ENCODE peak calls at places on chromosomes 16 and 17, in five cellular contexts. D, A, F, P and S are unnamed samples.

GRCh38 chr16:88390265-88390664 is 7.5 kb downstream of the ZNF469 start:
- DNase-seq in F (no peak), A (no peak), D (no peak), P (no peak), S (no peak)

GRCh38 chr16:2019919-2020831 is 590 bp downstream of the NPW start:
- DNase-seq in D (peak; percentile 70), F (peak; percentile 20), P (no peak), A (no peak), S (peak; percentile 19)

GRCh38 chr17:69733171-69734014 is 318.9 kb downstream of the MAP2K6 start:
- DNase-seq in P (no peak), D (no peak), A (peak; percentile 86), F (peak; percentile 84), S (peak; percentile 93)

GRCh38 chr17:15981208-15981607 is 18.3 kb downstream of the ZSWIM7 start:
- DNase-seq in D (no peak), A (no peak), F (no peak), P (no peak), S (peak; percentile 42)

GRCh38 chr17:51045616-51046526 is 74.8 kb downstream of the SPAG9 start:
- DNase-seq in P (peak; percentile 54), D (peak; percentile 61), F (no peak), A (peak; percentile 73), S (peak; percentile 35)

GRCh38 chr16:60091076-60091475 is 1357.0 kb upstream of the GOT2 start:
- DNase-seq in D (no peak), A (no peak), P (no peak), F (no peak), S (no peak)

GRCh38 chr16:180921-181667 is 835 bp downstream of the HBQ1 start:
- DNase-seq in F (peak; percentile 51), D (peak; percentile 93), A (peak; percentile 52), P (peak; percentile 80), S (peak; percentile 57)

GRCh38 chr17:17724991-17725852 is 44.0 kb downstream of the RAI1 start:
- DNase-seq in F (peak; percentile 86), P (peak; percentile 77), D (peak; percentile 84), A (no peak), S (no peak)

GRCh38 chr17:75693500-75694481 is 26.7 kb downstream of the SAP30BP start:
- DNase-seq in D (peak; percentile 71), A (peak; percentile 94), P (peak; percentile 33), F (peak; percentile 88), S (peak; percentile 93)

GRCh38 chr16:67713647-67714273 is 5.4 kb downstream of the GFOD2 start:
- DNase-seq in F (no peak), D (no peak), A (no peak), P (no peak), S (no peak)

GRCh38 chr17:40061532-40062038 is 1.2 kb upstream of the THRA start:
- DNase-seq in D (no peak), A (no peak), P (no peak), F (no peak), S (no peak)

GRCh38 chr16:52463904-52464303 is 83.0 kb downstream of the TOX3 start:
- DNase-seq in P (no peak), D (no peak), F (no peak), A (no peak), S (no peak)

GRCh38 chr17:14201595-14201994 is 35.1 kb downstream of the CDRT15 start:
- DNase-seq in D (no peak), A (no peak), F (no peak), P (no peak), S (no peak)

GRCh38 chr16:11094075-11094593 is 149.8 kb downstream of the CLEC16A start:
- DNase-seq in D (no peak), P (no peak), F (peak; percentile 79), A (peak; percentile 79), S (peak; percentile 72)

GRCh38 chr17:65538679-65539529 is 22.5 kb downstream of the AXIN2 start:
- DNase-seq in P (no peak), A (no peak), F (no peak), D (peak; percentile 47), S (no peak)

GRCh38 chr16:85524365-85524629 is 88.8 kb upstream of the GSE1 start:
- DNase-seq in F (no peak), A (no peak), P (no peak), D (no peak), S (no peak)

GRCh38 chr16:23317266-23317661 is 15.2 kb downstream of the SCNN1B start:
- DNase-seq in D (no peak), A (no peak), F (no peak), P (no peak), S (no peak)

GRCh38 chr17:64412944-64413381 is 22.3 kb upstream of the PECAM1 start:
- DNase-seq in P (no peak), F (no peak), D (no peak), A (peak; percentile 47), S (no peak)

GRCh38 chr17:45306623-45307022 is 10.2 kb downstream of the MAP3K14 start:
- DNase-seq in F (no peak), D (no peak), A (no peak), P (no peak), S (no peak)
- H3K27ac ChIP-seq in F (peak overlapping the region; percentile 41), D (no peak overlapping the region), A (no peak overlapping the region), P (no peak overlapping the region), S (no peak overlapping the region)

DNA sequence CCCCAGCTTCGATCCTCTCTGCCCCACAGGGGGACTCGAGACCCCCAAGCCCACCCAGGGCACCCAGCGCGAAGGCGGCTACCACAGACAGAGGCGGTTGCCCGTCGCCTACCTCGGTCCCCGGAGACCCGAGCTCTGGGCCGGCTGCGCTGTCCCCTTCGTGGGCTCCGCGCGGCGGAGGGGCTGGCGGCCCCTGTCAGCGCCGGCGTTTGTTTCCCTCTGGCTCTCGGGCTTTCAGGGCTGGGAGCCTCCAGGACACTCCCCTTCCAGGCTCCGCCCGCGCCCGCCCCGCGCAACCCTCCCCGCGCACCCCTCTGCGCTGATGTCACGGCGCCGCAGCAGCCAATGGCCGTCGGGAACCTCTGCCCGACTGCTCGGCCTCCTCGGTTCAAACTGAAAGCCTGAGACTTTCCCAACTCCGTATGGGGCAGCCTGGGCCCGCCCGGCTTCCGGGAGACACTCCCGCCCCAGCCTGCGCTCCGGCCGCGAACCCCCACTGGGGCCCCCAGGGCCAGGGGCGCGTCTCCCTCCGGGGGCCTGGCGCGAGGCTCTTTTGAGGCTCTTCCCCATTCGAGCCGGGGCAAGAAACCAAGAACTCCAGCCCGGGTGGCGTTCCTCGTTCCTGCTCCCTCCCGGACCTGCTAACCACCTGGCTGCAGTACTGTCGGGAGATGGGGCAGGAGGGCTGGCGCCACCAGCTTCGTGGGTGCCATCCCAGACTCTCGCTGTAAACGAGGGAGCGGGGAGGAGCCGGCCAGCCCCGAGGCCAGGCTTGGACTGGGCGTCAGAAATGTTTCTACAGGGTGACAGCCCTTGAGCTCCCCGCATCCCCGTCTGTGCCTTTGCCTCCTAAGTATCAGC is at the start of gene CDC42EP4:
- DNase-seq in P (peak; percentile 90), D (peak; percentile 97), F (peak; percentile 96), A (peak; percentile 91), S (peak; percentile 96)
- H3K9ac ChIP-seq in P (peak within 1 kb of the TSS; percentile 96), D (peak within 1 kb of the TSS; percentile 68), F (peak within 1 kb of the TSS; percentile 96), A (peak within 1 kb of the TSS; percentile 88), S (peak within 1 kb of the TSS; percentile 94)

GRCh38 chr16:47459603-47460002 is 1.3 kb downstream of the ITFG1 start:
- DNase-seq in D (no peak), A (no peak), P (no peak), F (no peak), S (no peak)
- H3K4me3 ChIP-seq in D (peak overlapping the region; percentile 82), A (peak overlapping the region; percentile 98), P (peak overlapping the region; percentile 77), F (no peak overlapping the region), S (peak overlapping the region; percentile 95)

GRCh38 chr17:38563362-38564253 is 42.1 kb downstream of the SRCIN1 start:
- DNase-seq in D (peak; percentile 84), F (no peak), P (no peak), A (no peak), S (no peak)
- H3K27ac ChIP-seq in D (no peak overlapping the region), F (no peak overlapping the region), P (no peak overlapping the region), A (no peak overlapping the region), S (no peak overlapping the region)

GRCh38 chr16:80540516-80541305 is at the start of gene DYNLRB2:
- DNase-seq in P (peak; percentile 80), D (peak; percentile 94), F (peak; percentile 84), A (peak; percentile 93), S (peak; percentile 92)
- H3K9ac ChIP-seq in P (peak within 1 kb of the TSS; percentile 53), D (no peak within 1 kb of the TSS), F (peak within 1 kb of the TSS; percentile 98), A (peak within 1 kb of the TSS; percentile 83), S (peak within 1 kb of the TSS; percentile 67)

GRCh38 chr17:59366040-59366757 is 34.7 kb downstream of the YPEL2 start:
- DNase-seq in D (peak; percentile 91), P (peak; percentile 69), A (peak; percentile 71), F (peak; percentile 74), S (no peak)
- H3K4me3 ChIP-seq in D (peak overlapping the region; percentile 41), P (peak overlapping the region; percentile 3), A (no peak overlapping the region), F (no peak overlapping the region), S (no peak overlapping the region)

DNA sequence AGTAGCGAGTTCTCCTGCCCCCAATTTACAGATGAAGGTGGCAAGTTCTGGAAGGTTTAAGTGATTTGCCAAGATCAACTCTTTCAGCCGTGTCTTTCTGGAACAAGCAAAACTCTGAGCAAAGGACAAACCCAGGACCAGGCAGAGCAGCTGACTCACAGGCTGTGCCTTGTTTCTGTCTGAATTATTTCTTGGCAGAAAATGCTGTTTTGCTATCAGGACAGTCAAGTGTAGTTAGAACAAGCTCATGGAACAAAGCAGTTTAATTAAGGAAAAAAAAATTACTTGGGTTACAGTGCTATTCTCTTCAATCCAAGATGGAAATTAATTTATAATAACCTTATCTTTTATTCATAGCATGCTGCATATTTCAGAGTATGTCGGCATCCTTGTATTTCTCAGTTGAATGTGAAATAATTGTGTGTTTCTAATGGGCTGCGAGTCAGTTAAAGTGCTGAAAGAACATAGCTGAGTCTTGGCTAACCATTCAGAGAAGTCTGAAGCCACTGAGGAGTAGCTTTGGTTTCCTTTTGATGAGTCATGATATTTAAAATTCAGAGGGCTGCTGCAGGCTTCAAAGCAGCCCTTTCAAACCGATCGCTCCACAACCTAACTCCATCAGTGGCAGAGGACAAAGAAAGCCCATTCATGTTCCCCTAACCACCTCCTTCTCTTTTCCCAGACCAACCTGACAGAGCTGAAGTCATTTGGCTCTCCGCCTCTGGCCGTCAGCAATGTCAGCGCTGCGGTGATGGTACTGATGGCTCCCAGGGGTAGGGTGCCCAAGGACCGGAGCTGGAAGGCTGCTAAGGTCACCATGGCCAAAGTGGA is 143.7 kb downstream of the ZNF18 start:
- DNase-seq in A (peak; percentile 24), P (no peak), D (no peak), F (no peak), S (peak; percentile 1)
- H3K27ac ChIP-seq in A (no peak overlapping the region), P (no peak overlapping the region), D (no peak overlapping the region), F (no peak overlapping the region), S (no peak overlapping the region)